ENCODE peak calls at places on chromosomes 1 and 21, in seven cellular contexts. F is myocyte; R is nucleus accumbens; P is T-helper 1 cell; X is HEK293T; S is activated naive CD8-positive, alpha-beta T cell treated with anti-CD3 and anti-CD28 coated beads, Interleukin-2, amount 50 U/mL, for 24 hours; G is uterus. Y is an unnamed sample.

GRCh38 chr1:149849246-149849946 is 50.0 kb upstream of the BOLA1 start:
- DNase-seq in G (no peak), F (no peak), S (no peak), X (no peak), R (no peak), P (no peak), Y (peak; percentile 19)

GRCh38 chr1:199580280-199580679 is 447.2 kb upstream of the NR5A2 start:
- DNase-seq in F (no peak), X (no peak), S (no peak), P (no peak), R (no peak), G (no peak), Y (no peak)

GRCh38 chr1:225848044-225848955 is 33.9 kb downstream of the TMEM63A start:
- DNase-seq in X (no peak), F (no peak), P (no peak), G (no peak), S (no peak), R (peak; percentile 63), Y (peak; percentile 22)

GRCh38 chr1:47941609-47942237 is 55.5 kb downstream of the TRABD2B start:
- DNase-seq in G (no peak), F (no peak), P (no peak), X (no peak), R (no peak), S (no peak), Y (no peak)

GRCh38 chr1:207818971-207819451 is 67.2 kb downstream of the CD46 start:
- DNase-seq in S (no peak), P (no peak), F (peak; percentile 61), R (no peak), G (no peak), X (no peak), Y (no peak)

GRCh38 chr1:229209816-229210215 is 61.1 kb upstream of the RAB4A start:
- DNase-seq in P (no peak), G (peak; percentile 38), F (no peak), R (no peak), X (no peak), S (no peak), Y (no peak)

GRCh38 chr1:41387667-41388091 is 26.4 kb downstream of the FOXO6 start:
- DNase-seq in R (peak; percentile 14), S (no peak), F (peak; percentile 61), X (peak; percentile 69), G (peak; percentile 93), P (no peak), Y (no peak)

GRCh38 chr1:91816055-91816454 is 69.9 kb downstream of the TGFBR3 start:
- DNase-seq in X (no peak), G (no peak), P (no peak), F (no peak), S (no peak), R (no peak), Y (no peak)

GRCh38 chr1:202852163-202852904 is 36.6 kb downstream of the RABIF start:
- DNase-seq in P (no peak), S (peak; percentile 45), R (no peak), X (peak; percentile 87), F (peak; percentile 27), G (no peak), Y (peak; percentile 68)

GRCh38 chr1:110482662-110483307 is 31.8 kb downstream of the PROK1 start:
- DNase-seq in X (no peak), F (no peak), S (no peak), G (no peak), R (no peak), P (no peak), Y (no peak)

GRCh38 chr1:41860214-41860613 is 58.5 kb downstream of the HIVEP3 start:
- DNase-seq in R (no peak), P (no peak), F (no peak), X (no peak), G (no peak), S (no peak), Y (no peak)

GRCh38 chr1:34928066-34928864 is 1.2 kb downstream of the DLGAP3 start:
- DNase-seq in R (no peak), S (no peak), X (no peak), F (no peak), P (no peak), G (no peak), Y (no peak)

GRCh38 chr1:19815801-19816736 is 986 bp upstream of the RNF186 start:
- DNase-seq in P (no peak), X (no peak), G (no peak), S (no peak), F (peak; percentile 69), R (no peak), Y (no peak)

GRCh38 chr21:44338971-44339910 is at the start of gene CFAP410:
- DNase-seq in R (peak; percentile 95), G (peak; percentile 96), S (peak; percentile 95), X (peak; percentile 100), P (peak; percentile 95), F (peak; percentile 94), Y (peak; percentile 96)